ENCODE peak calls at places on chromosome 22, in four cellular contexts. One of them, this sample, is unnamed.

GRCh38 chr22:21044931-21045584 is 688 bp upstream of the LRRC74B start:
- DNase-seq in stomach: no peak
- DNase-seq in AG09309: peak
- DNase-seq in astrocyte of the spinal cord: peak
- DNase-seq in this sample: no peak

GRCh38 chr22:22784249-22785039 is 103.2 kb upstream of the IGLL5 start:
- DNase-seq in stomach: no peak
- DNase-seq in AG09309: no peak
- DNase-seq in astrocyte of the spinal cord: no peak
- DNase-seq in this sample: no peak

GRCh38 chr22:21736948-21737347 is 1.4 kb upstream of the YPEL1 start:
- DNase-seq in stomach: no peak
- DNase-seq in AG09309: no peak
- DNase-seq in astrocyte of the spinal cord: no peak
- DNase-seq in this sample: no peak

GRCh38 chr22:47123006-47123826 is 360.8 kb downstream of the TBC1D22A start:
- DNase-seq in stomach: no peak
- DNase-seq in AG09309: no peak
- DNase-seq in astrocyte of the spinal cord: no peak
- DNase-seq in this sample: no peak

GRCh38 chr22:35894937-35895708 is 133.5 kb downstream of the RBFOX2 start:
- DNase-seq in stomach: no peak
- DNase-seq in AG09309: peak
- DNase-seq in astrocyte of the spinal cord: peak
- DNase-seq in this sample: no peak

GRCh38 chr22:30531651-30532608 is 14.6 kb downstream of the SEC14L6 start:
- DNase-seq in stomach: no peak
- DNase-seq in AG09309: no peak
- DNase-seq in astrocyte of the spinal cord: no peak
- DNase-seq in this sample: no peak

GRCh38 chr22:30425616-30426394 is at the start of gene MTFP1:
- DNase-seq in stomach: peak
- DNase-seq in AG09309: no peak
- DNase-seq in astrocyte of the spinal cord: peak
- DNase-seq in this sample: peak

GRCh38 chr22:41695211-41695610 is 4.1 kb upstream of the MEI1 start:
- DNase-seq in stomach: no peak
- DNase-seq in AG09309: no peak
- DNase-seq in astrocyte of the spinal cord: no peak
- DNase-seq in this sample: no peak

GRCh38 chr22:21448627-21449416 is 18.4 kb upstream of the TMEM191C start:
- DNase-seq in stomach: peak
- DNase-seq in AG09309: no peak
- DNase-seq in astrocyte of the spinal cord: no peak
- DNase-seq in this sample: no peak

GRCh38 chr22:36221799-36222751 is 17.3 kb downstream of the APOL2 start:
- DNase-seq in stomach: peak
- DNase-seq in AG09309: no peak
- DNase-seq in astrocyte of the spinal cord: peak
- DNase-seq in this sample: peak

GRCh38 chr22:43978558-43978957 is 23.3 kb downstream of the SAMM50 start:
- DNase-seq in stomach: no peak
- DNase-seq in AG09309: no peak
- DNase-seq in astrocyte of the spinal cord: no peak
- DNase-seq in this sample: no peak

GRCh38 chr22:50656122-50657070 is 16.2 kb upstream of the SHANK3 start:
- DNase-seq in stomach: no peak
- DNase-seq in AG09309: no peak
- DNase-seq in astrocyte of the spinal cord: peak
- DNase-seq in this sample: no peak

GRCh38 chr22:29114392-29114791 is 41.6 kb downstream of the KREMEN1 start:
- DNase-seq in stomach: no peak
- DNase-seq in AG09309: no peak
- DNase-seq in astrocyte of the spinal cord: no peak
- DNase-seq in this sample: no peak

GRCh38 chr22:41681616-41682015 is 7.1 kb downstream of the SNU13 start:
- DNase-seq in stomach: no peak
- DNase-seq in AG09309: no peak
- DNase-seq in astrocyte of the spinal cord: no peak
- DNase-seq in this sample: no peak

GRCh38 chr22:17954860-17955587 is 69.3 kb downstream of the MICAL3 start:
- DNase-seq in stomach: no peak
- DNase-seq in AG09309: no peak
- DNase-seq in astrocyte of the spinal cord: no peak
- DNase-seq in this sample: no peak

GRCh38 chr22:37639070-37639760 is at the start of gene SH3BP1:
- DNase-seq in stomach: peak
- DNase-seq in AG09309: no peak
- DNase-seq in astrocyte of the spinal cord: no peak
- DNase-seq in this sample: no peak

GRCh38 chr22:33409134-33409533 is 351.0 kb upstream of the SYN3 start:
- DNase-seq in stomach: no peak
- DNase-seq in AG09309: no peak
- DNase-seq in astrocyte of the spinal cord: no peak
- DNase-seq in this sample: no peak

GRCh38 chr22:48424661-48425060 is 1403.0 kb downstream of the BRD1 start:
- DNase-seq in stomach: no peak
- DNase-seq in AG09309: no peak
- DNase-seq in astrocyte of the spinal cord: no peak
- DNase-seq in this sample: no peak

GRCh38 chr22:31104869-31105268 is 2.5 kb downstream of the SELENOM start:
- DNase-seq in stomach: no peak
- DNase-seq in AG09309: no peak
- DNase-seq in astrocyte of the spinal cord: no peak
- DNase-seq in this sample: no peak

GRCh38 chr22:43319661-43320486 is 23.3 kb downstream of the SCUBE1 start:
- DNase-seq in stomach: no peak
- DNase-seq in AG09309: no peak
- DNase-seq in astrocyte of the spinal cord: no peak
- DNase-seq in this sample: no peak

GRCh38 chr22:31212783-31213626 is 907 bp downstream of the LIMK2 start:
- DNase-seq in stomach: no peak
- DNase-seq in AG09309: no peak
- DNase-seq in astrocyte of the spinal cord: no peak
- DNase-seq in this sample: no peak

GRCh38 chr22:27245056-27245455 is 556.5 kb downstream of the MN1 start:
- DNase-seq in stomach: no peak
- DNase-seq in AG09309: no peak
- DNase-seq in astrocyte of the spinal cord: no peak
- DNase-seq in this sample: no peak

DNA sequence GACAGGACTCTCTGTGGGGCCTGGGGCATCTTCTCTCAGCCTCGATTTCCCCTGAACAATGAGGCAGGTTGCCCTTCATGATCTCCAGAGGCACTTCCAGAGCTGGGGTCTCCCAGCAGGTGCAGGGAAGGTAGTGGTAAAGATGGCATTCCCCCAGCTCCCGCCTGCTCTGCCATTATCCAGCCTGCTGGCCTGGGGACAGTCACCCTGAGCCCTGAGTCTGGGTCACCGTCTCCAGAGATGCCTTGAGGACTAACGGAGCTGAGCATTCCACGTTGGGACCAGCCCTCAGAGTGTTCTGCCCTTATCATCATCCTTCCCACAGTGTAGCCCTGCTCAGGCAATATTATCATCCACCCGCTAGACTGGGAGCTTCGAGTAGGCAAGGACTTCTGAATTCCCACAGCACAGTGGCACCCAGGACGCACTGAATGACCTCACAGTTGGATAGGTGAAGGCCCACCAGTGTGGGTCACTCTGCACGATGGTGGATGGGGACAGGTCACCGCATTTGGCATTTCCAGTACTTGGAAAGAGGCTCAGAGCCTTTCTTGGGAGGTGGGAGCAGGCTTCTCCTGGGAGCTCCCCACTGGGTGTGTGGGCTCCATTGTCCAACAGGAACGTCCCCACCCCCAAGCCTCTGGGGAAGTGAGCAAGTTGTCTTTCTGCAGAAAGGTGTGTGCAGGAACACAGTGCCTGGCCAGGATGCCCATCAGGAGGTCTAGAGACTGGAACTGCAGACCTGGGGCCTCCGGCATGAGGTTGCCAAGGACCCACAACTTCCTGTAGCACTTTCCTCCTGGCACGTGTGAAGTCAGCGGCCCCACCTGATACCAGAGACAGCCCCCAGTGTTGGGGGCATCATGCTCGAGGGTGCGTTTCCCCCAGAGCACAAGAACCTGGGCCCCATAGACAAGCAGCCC is 51.4 kb upstream of the WNT7B start:
- DNase-seq in stomach: no peak
- DNase-seq in AG09309: no peak
- DNase-seq in astrocyte of the spinal cord: no peak
- DNase-seq in this sample: peak
- H3K4me3 ChIP-seq in stomach: no peak
- H3K4me3 ChIP-seq in AG09309: no peak
- H3K4me3 ChIP-seq in astrocyte of the spinal cord: no peak
- H3K4me3 ChIP-seq in this sample: peak

DNA sequence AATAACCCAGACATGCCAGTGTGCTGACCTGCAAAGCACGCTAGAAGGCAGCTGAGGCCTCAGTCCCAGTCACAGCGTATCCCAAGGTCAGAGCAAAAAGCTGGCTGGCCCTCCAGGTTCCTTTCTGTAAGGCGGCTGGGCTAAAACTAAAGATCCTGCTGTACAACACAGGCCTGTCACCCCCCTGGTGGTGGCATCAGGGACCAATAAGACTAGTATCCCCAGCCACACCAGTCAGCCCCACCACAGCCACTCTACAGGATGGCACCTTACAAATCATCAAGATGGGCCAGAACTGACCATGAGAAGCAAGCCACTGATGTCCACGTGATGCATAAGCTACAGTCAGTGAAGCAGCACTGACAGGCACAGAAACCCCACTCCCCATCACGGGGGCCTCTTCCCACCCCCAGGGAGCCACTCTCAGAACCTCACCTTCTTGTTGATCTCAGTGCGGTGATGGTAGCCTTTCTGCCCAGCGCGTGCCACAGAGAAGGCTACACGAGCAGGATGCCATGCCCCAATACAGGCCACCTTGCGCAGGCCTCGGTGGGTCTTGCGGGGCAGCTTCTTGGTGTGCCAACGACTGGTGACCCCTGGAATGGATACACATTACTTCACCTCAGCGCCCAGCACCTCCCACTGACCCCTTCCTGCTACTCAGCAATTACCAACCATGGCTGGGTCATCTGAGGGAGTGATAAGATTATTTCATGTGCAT is 5.0 kb downstream of the RPL3 start:
- DNase-seq in stomach: no peak
- DNase-seq in AG09309: no peak
- DNase-seq in astrocyte of the spinal cord: no peak
- DNase-seq in this sample: no peak
- TF ChIP-seq CTCF in stomach: no peak
- TF ChIP-seq CTCF in AG09309: peak
- TF ChIP-seq CTCF in astrocyte of the spinal cord: peak
- TF ChIP-seq CTCF in this sample: no peak

DNA sequence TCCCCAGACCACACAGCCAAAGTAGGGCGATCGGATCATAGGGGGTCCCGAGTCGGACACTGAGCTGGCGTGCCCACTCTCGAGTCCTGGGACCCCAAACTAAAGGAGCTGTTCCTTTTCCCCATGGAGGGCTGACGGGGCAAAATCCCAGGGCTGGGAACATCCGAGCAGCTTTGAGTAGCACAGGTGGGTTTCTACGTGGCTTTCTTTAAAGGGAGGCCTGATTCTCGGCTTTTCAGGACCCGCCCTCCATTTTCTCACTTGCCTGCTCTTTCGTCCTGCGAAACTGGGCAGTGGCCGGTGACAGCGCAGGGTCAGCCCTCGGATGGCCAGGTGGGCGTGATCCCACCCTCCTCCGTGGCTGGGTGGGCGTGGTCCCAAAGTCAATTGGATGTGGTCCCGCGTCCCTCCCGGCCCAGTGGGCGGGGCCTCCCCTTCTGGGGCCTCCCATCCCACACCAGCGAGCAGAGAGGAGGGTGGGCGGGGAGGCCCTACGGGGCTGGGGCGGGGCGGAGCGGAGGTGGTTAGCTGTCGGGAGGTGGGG is 17.5 kb upstream of the TXNRD2 start:
- DNase-seq in stomach: peak
- DNase-seq in AG09309: no peak
- DNase-seq in astrocyte of the spinal cord: peak
- DNase-seq in this sample: no peak
- H3K4me3 ChIP-seq in stomach: peak
- H3K4me3 ChIP-seq in AG09309: no peak
- H3K4me3 ChIP-seq in astrocyte of the spinal cord: peak
- H3K4me3 ChIP-seq in this sample: peak

GRCh38 chr22:23862103-23862502 is 4.4 kb downstream of the SLC2A11 start:
- DNase-seq in stomach: no peak
- DNase-seq in AG09309: no peak
- DNase-seq in astrocyte of the spinal cord: peak
- DNase-seq in this sample: no peak
- TF ChIP-seq CTCF in stomach: no peak
- TF ChIP-seq CTCF in AG09309: peak
- TF ChIP-seq CTCF in astrocyte of the spinal cord: peak
- TF ChIP-seq CTCF in this sample: no peak